ENCODE peak calls at places on chromosomes 11 and 22, in four cellular contexts. Z is kidney epithelial cell, P is AG04450, T is tibial nerve. A is an unnamed sample.

GRCh38 chr11:74460065-74460464 is 7.3 kb downstream of the KCNE3 start:
- DNase-seq in Z (no peak), P (no peak), T (no peak), A (no peak)

GRCh38 chr11:65501530-65502273 is 2.9 kb downstream of the MALAT1 start:
- DNase-seq in Z (no peak), P (no peak), T (no peak), A (no peak)

GRCh38 chr11:11898648-11899047 is 56.9 kb downstream of the USP47 start:
- DNase-seq in Z (no peak), P (no peak), T (no peak), A (no peak)

GRCh38 chr22:41772645-41773044 is 27.8 kb upstream of the CCDC134 start:
- DNase-seq in Z (peak; percentile 12), P (no peak), T (no peak), A (peak; percentile 57)

GRCh38 chr11:92198276-92198675 is 26.3 kb upstream of the FAT3 start:
- DNase-seq in Z (no peak), P (no peak), T (no peak), A (no peak)

GRCh38 chr11:92314499-92314898 is 89.9 kb downstream of the FAT3 start:
- DNase-seq in Z (no peak), P (no peak), T (no peak), A (no peak)

GRCh38 chr11:3073029-3073435 is 15.8 kb upstream of the CARS1 start:
- DNase-seq in Z (peak; percentile 75), P (no peak), T (no peak), A (peak; percentile 68)

GRCh38 chr11:102831128-102831708 is 12.2 kb downstream of the MMP3 start:
- DNase-seq in Z (no peak), P (no peak), T (peak; percentile 30), A (peak; percentile 93)

GRCh38 chr11:104813532-104813931 is 84.7 kb downstream of the CASP12 start:
- DNase-seq in Z (no peak), P (no peak), T (no peak), A (no peak)

GRCh38 chr22:41857160-41857859 is 24.4 kb downstream of the SREBF2 start:
- DNase-seq in Z (no peak), P (no peak), T (no peak), A (peak; percentile 76)

DNA sequence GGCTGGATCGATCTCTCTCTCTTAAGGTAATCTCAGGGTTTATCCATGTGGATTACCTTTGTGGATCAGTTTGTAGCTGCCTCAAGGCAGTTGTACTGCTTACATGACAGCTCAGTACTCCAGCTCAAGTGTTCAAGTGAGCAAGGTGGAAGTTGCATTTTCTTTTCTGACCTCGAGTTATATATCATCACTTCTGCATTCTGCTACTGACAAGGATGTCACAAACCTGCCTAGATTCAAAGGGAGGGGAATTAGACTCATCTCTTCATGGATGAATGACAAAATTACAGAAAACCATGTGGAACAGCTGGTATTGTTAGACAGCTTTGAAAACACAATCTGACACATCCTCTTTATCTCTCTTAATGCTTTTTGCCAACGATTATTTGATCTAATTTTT is 6.0 kb upstream of the TCN2 start:
- DNase-seq in Z (no peak), P (no peak), T (no peak), A (no peak)
- H3K4me3 ChIP-seq in Z (no peak overlapping the region), P (no peak overlapping the region), T (no peak overlapping the region), A (no peak overlapping the region)

GRCh38 chr11:46235777-46236688 is 41.4 kb upstream of the CREB3L1 start:
- DNase-seq in Z (no peak), P (no peak), T (no peak), A (no peak)

GRCh38 chr11:46236918-46237247 is 40.6 kb upstream of the CREB3L1 start:
- DNase-seq in Z (no peak), P (no peak), T (no peak), A (no peak)

GRCh38 chr11:46238967-46239800 is 38.3 kb upstream of the CREB3L1 start:
- DNase-seq in Z (no peak), P (peak; percentile 60), T (peak; percentile 73), A (peak; percentile 86)

GRCh38 chr11:46238078-46238966 is 39.1 kb upstream of the CREB3L1 start:
- DNase-seq in Z (no peak), P (no peak), T (peak; percentile 22), A (peak; percentile 66)

GRCh38 chr11:46237248-46238077 is 40.0 kb upstream of the CREB3L1 start:
- DNase-seq in Z (peak; percentile 72), P (peak; percentile 51), T (peak; percentile 19), A (peak; percentile 94)
- H3K4me3 ChIP-seq in Z (peak overlapping the region; percentile 40), P (peak overlapping the region; percentile 58), T (peak overlapping the region; percentile 29), A (peak overlapping the region; percentile 47)

GRCh38 chr11:123742334-123742733 is 874 bp upstream of the ZNF202 start:
- DNase-seq in Z (no peak), P (no peak), T (no peak), A (peak; percentile 16)

GRCh38 chr11:123742778-123743177 is 1.3 kb upstream of the ZNF202 start:
- DNase-seq in Z (no peak), P (no peak), T (no peak), A (no peak)

GRCh38 chr11:123738374-123738773 is 3.1 kb downstream of the ZNF202 start:
- DNase-seq in Z (no peak), P (no peak), T (no peak), A (no peak)

GRCh38 chr11:123741159-123741951 is at the start of gene ZNF202:
- DNase-seq in Z (peak; percentile 42), P (peak; percentile 66), T (peak; percentile 81), A (peak; percentile 87)

DNA sequence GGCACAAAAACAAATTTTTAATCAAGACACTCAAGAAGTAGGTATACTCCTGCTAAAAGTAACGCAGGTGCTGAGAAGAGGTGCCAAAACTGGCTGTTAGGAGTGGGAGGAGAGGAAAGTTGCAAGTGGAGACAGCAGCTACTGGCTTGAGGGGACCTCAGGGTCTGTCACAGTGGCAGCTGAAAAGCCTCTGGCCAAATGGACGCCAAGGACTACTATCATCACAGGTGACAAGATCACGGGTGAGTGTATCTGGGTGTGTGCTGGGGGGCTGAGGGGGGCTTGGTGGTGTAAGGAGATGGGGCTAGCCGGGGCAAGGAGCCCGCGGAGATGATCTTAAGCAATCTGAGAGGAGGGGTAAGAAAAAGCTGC is 687 bp downstream of the ZNF202 start:
- DNase-seq in Z (no peak), P (no peak), T (no peak), A (peak; percentile 15)
- H3K4me3 ChIP-seq in Z (peak overlapping the region; percentile 86), P (peak overlapping the region; percentile 85), T (peak overlapping the region; percentile 97), A (peak overlapping the region; percentile 91)

GRCh38 chr22:30605449-30606110 is 1.4 kb upstream of the TCN2 start:
- DNase-seq in Z (no peak), P (no peak), T (no peak), A (peak; percentile 21)
- H3K4me3 ChIP-seq in Z (no peak overlapping the region), P (no peak overlapping the region), T (no peak overlapping the region), A (peak overlapping the region; percentile 61)

GRCh38 chr22:26632422-26633155 is 10.8 kb downstream of the CRYBA4 start:
- DNase-seq in Z (no peak), P (no peak), T (no peak), A (no peak)
- H3K4me3 ChIP-seq in Z (no peak overlapping the region), P (no peak overlapping the region), T (no peak overlapping the region), A (no peak overlapping the region)

GRCh38 chr11:83033972-83034672 is 37.6 kb downstream of the RAB30 start:
- DNase-seq in Z (no peak), P (no peak), T (peak; percentile 31), A (peak; percentile 95)
- H3K4me3 ChIP-seq in Z (no peak overlapping the region), P (peak overlapping the region; percentile 21), T (peak overlapping the region; percentile 17), A (peak overlapping the region; percentile 34)

GRCh38 chr22:22099194-22099486 is 116.6 kb upstream of the TOP3B start:
- DNase-seq in Z (no peak), P (no peak), T (no peak), A (no peak)

GRCh38 chr22:22098457-22099193 is 116.0 kb upstream of the TOP3B start:
- DNase-seq in Z (no peak), P (no peak), T (no peak), A (no peak)

GRCh38 chr22:22097727-22098228 is 115.2 kb upstream of the TOP3B start:
- DNase-seq in Z (no peak), P (no peak), T (no peak), A (no peak)

GRCh38 chr22:22103078-22103593 is 120.5 kb upstream of the TOP3B start:
- DNase-seq in Z (no peak), P (no peak), T (no peak), A (no peak)

GRCh38 chr22:22099833-22100812 is 117.5 kb upstream of the TOP3B start:
- DNase-seq in Z (no peak), P (no peak), T (no peak), A (no peak)
- H3K4me3 ChIP-seq in Z (no peak overlapping the region), P (no peak overlapping the region), T (no peak overlapping the region), A (no peak overlapping the region)

DNA sequence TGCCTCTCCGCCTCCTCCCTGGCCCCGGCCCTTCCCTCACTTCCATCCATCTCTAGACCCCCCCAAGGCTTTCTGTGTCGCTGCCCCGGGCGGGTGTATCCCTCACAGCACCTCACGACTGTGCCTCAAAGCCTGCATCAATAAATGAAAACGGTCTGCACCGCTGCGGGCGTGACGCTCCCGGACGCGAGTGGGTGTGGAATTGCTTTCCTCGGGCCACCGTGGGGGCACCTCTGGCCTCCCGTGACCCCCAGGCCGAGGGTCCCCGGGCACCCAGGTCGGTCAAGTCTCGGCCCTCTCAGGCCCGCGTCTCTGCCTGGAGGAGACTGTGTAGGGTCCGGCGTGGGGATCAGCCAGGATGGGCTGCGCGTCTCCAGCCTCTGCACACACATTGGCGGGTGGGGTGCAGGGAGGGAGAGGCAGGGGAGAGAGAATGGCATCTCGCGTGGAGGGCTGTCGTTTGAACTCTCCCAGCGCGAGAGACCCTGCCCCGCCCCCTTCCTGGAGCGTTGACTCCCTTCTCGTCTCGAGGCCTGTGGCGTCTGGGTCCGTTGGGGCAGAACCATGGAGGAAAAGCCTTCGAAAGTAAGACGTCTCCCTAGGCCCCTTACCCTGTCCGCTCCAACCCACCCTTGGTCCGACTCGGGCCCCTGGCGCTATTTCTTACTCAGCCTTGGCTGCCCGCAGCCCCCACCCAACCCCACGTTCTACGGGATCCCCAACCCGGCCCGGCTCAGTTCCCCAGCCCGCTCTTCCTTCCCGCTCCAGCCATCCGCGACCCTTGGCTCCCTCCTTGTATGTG is at the start of gene CATSPERZ:
- DNase-seq in Z (no peak), P (no peak), T (no peak), A (no peak)
- H3K4me3 ChIP-seq in Z (no peak within 1 kb of the TSS), P (peak within 1 kb of the TSS; percentile 31), T (peak within 1 kb of the TSS; percentile 29), A (peak within 1 kb of the TSS; percentile 46)

A was measured in foreskin fibroblast.